ENCODE peak calls at places on chromosomes 3 and 15, in seven cellular contexts. B, S, G, Z, H, A and K are unnamed samples.

GRCh38 chr3:118478706-118479276 is 555.9 kb downstream of the IGSF11 start:
- DNase-seq in B (no peak), S (no peak), G (no peak), Z (no peak), H (no peak), A (no peak), K (no peak)

GRCh38 chr15:42138411-42138810 is 18.0 kb downstream of the PLA2G4F start:
- DNase-seq in B (no peak), S (no peak), G (peak; percentile 10), Z (no peak), H (no peak), A (no peak), K (no peak)

GRCh38 chr3:63159764-63160163 is 118.3 kb upstream of the SYNPR start:
- DNase-seq in B (no peak), S (no peak), G (no peak), Z (no peak), H (no peak), A (no peak), K (no peak)

GRCh38 chr3:116285781-116286180 is 159.5 kb downstream of the LSAMP start:
- DNase-seq in B (no peak), S (no peak), G (no peak), Z (no peak), H (no peak), A (no peak), K (no peak)

GRCh38 chr3:141401584-141402475 is 33.5 kb downstream of the ZBTB38 start:
- DNase-seq in B (peak; percentile 50), S (peak; percentile 44), G (peak; percentile 91), Z (peak; percentile 52), H (peak; percentile 79), A (no peak), K (peak; percentile 44)

GRCh38 chr3:11726146-11726545 is 82.4 kb upstream of the VGLL4 start:
- DNase-seq in B (no peak), S (no peak), G (no peak), Z (no peak), H (no peak), A (no peak), K (no peak)

GRCh38 chr15:72312605-72313447 is 7.1 kb downstream of the CELF6 start:
- DNase-seq in B (peak; percentile 75), S (peak; percentile 34), G (peak; percentile 80), Z (peak; percentile 86), H (peak; percentile 17), A (peak; percentile 44), K (peak; percentile 38)

GRCh38 chr3:136898954-136899353 is 36.9 kb downstream of the NCK1 start:
- DNase-seq in B (no peak), S (no peak), G (no peak), Z (no peak), H (no peak), A (no peak), K (no peak)

GRCh38 chr3:132038198-132038825 is 3.5 kb upstream of the CPNE4 start:
- DNase-seq in B (no peak), S (no peak), G (no peak), Z (peak; percentile 51), H (peak; percentile 4), A (no peak), K (no peak)

GRCh38 chr15:80989110-80989517 is 505 bp downstream of the MESD start:
- DNase-seq in B (no peak), S (no peak), G (no peak), Z (no peak), H (no peak), A (no peak), K (no peak)

GRCh38 chr3:123060054-123060453 is 6.8 kb upstream of the PDIA5 start:
- DNase-seq in B (no peak), S (no peak), G (no peak), Z (no peak), H (no peak), A (no peak), K (no peak)

GRCh38 chr3:192326656-192327055 is 400.7 kb downstream of the FGF12 start:
- DNase-seq in B (no peak), S (no peak), G (no peak), Z (no peak), H (no peak), A (no peak), K (no peak)

GRCh38 chr3:64685800-64686445 is 1.9 kb downstream of the ADAMTS9 start:
- DNase-seq in B (no peak), S (no peak), G (peak; percentile 92), Z (peak; percentile 67), H (no peak), A (peak; percentile 24), K (no peak)

GRCh38 chr3:149449799-149450198 is 24.7 kb upstream of the TM4SF4 start:
- DNase-seq in B (no peak), S (no peak), G (no peak), Z (no peak), H (no peak), A (no peak), K (no peak)

GRCh38 chr15:52651868-52652267 is 27.3 kb downstream of the ATOSA start:
- DNase-seq in B (peak; percentile 54), S (no peak), G (no peak), Z (peak; percentile 83), H (peak; percentile 62), A (no peak), K (peak; percentile 23)